ENCODE peak calls at places on chromosomes 11 and 22, in five cellular contexts. H is EL, C is left ventricle myocardium inferior, A is HAP-1, J is HTR-8/SVneo. S is an unnamed sample.

GRCh38 chr11:44979536-44980399 is 29.1 kb upstream of the TP53I11 start:
- DNase-seq in C (no peak), H (no peak), J (no peak), A (no peak), S (peak)

GRCh38 chr11:13486926-13487660 is 8.7 kb downstream of the PTH start:
- DNase-seq in C (peak), J (no peak), H (no peak), A (no peak), S (peak)

GRCh38 chr22:31625257-31625640 is 36.8 kb downstream of the PISD start:
- DNase-seq in J (no peak), H (no peak), A (no peak), C (no peak), S (no peak)

GRCh38 chr11:70091651-70092050 is 13.5 kb downstream of the ANO1 start:
- DNase-seq in J (no peak), C (no peak), A (no peak), H (no peak), S (no peak)

GRCh38 chr22:32661296-32661695 is 140.2 kb upstream of the TIMP3 start:
- DNase-seq in C (peak), H (peak), J (peak), A (no peak), S (no peak)

GRCh38 chr22:48301421-48301820 is 1526.3 kb downstream of the BRD1 start:
- DNase-seq in H (no peak), C (no peak), J (no peak), A (no peak), S (no peak)

GRCh38 chr11:58905141-58905715 is 34.1 kb upstream of the GLYATL1 start:
- DNase-seq in C (peak), H (peak), J (peak), A (no peak), S (no peak)

GRCh38 chr22:45302047-45302446 is 7.7 kb upstream of the FAM118A start:
- DNase-seq in J (no peak), H (peak), A (no peak), C (no peak), S (peak)

GRCh38 chr22:41910599-41911291 is 4.1 kb downstream of the SHISA8 start:
- DNase-seq in C (peak), A (no peak), H (peak), J (no peak), S (no peak)